ENCODE peak calls at places on chromosome 21, in five cellular contexts. P is prostate gland, Z is AG08396, Q is omental fat pad, S is midbrain. F is an unnamed sample.

GRCh38 chr21:35467536-35467935 is 418.4 kb upstream of the RUNX1 start:
- DNase-seq in P (no peak), Z (peak), Q (no peak), S (no peak), F (no peak)

GRCh38 chr21:44065428-44065827 is 41.8 kb upstream of the PWP2 start:
- DNase-seq in P (no peak), Z (no peak), Q (no peak), S (no peak), F (no peak)

GRCh38 chr21:36705679-36706481 is 7.0 kb downstream of the SIM2 start:
- DNase-seq in P (no peak), Z (no peak), Q (no peak), S (no peak), F (no peak)

GRCh38 chr21:8993943-8994639 is 1527.3 kb upstream of the TPTE start:
- DNase-seq in P (no peak), Z (no peak), Q (no peak), S (no peak), F (no peak)

GRCh38 chr21:37704751-37705150 is 211.5 kb downstream of the KCNJ6 start:
- DNase-seq in P (no peak), Z (no peak), Q (no peak), S (no peak), F (no peak)

GRCh38 chr21:26513212-26513611 is 59.9 kb downstream of the CYYR1 start:
- DNase-seq in P (no peak), Z (no peak), Q (no peak), S (no peak), F (no peak)

GRCh38 chr21:37198989-37199924 is 67.9 kb downstream of the VPS26C start:
- DNase-seq in P (no peak), Z (peak), Q (no peak), S (no peak), F (peak)

GRCh38 chr21:44092201-44092600 is 15.0 kb upstream of the PWP2 start:
- DNase-seq in P (peak), Z (no peak), Q (no peak), S (peak), F (no peak)

GRCh38 chr21:31491617-31492016 is 147.6 kb upstream of the TIAM1 start:
- DNase-seq in P (no peak), Z (no peak), Q (no peak), S (no peak), F (no peak)

GRCh38 chr21:44018813-44019567 is 6.9 kb downstream of the TRAPPC10 start:
- DNase-seq in P (no peak), Z (no peak), Q (no peak), S (no peak), F (no peak)

GRCh38 chr21:35039595-35040291 is 9.4 kb downstream of the RUNX1 start:
- DNase-seq in P (no peak), Z (no peak), Q (no peak), S (no peak), F (no peak)

GRCh38 chr21:43893536-43894205 is 28.6 kb downstream of the AGPAT3 start:
- DNase-seq in P (no peak), Z (no peak), Q (no peak), S (no peak), F (no peak)

GRCh38 chr21:34078915-34079314 is 5.5 kb downstream of the MRPS6 start:
- DNase-seq in P (no peak), Z (no peak), Q (no peak), S (no peak), F (no peak)

GRCh38 chr21:27586986-27587385 is 620.1 kb upstream of the ADAMTS5 start:
- DNase-seq in P (no peak), Z (no peak), Q (no peak), S (no peak), F (peak)

GRCh38 chr21:18493420-18493819 is 89.8 kb upstream of the TMPRSS15 start:
- DNase-seq in P (no peak), Z (no peak), Q (no peak), S (no peak), F (no peak)

GRCh38 chr21:33362044-33362555 is 37.3 kb downstream of the IFNAR1 start:
- DNase-seq in P (peak), Z (no peak), Q (no peak), S (no peak), F (no peak)

F was measured in foreskin melanocyte.